ENCODE peak calls at places on chromosomes 3 and 15, in five cellular contexts. A is HT1080, L is HTR-8/SVneo, G is RPMI8226, N is GM03348. W is an unnamed sample.

GRCh38 chr15:36907295-36907694 is 193.1 kb downstream of the MEIS2 start:
- DNase-seq in A (no peak), L (no peak), G (no peak), N (no peak), W (no peak)

GRCh38 chr3:123986427-123986826 is 5.5 kb downstream of the ROPN1 start:
- DNase-seq in A (no peak), L (no peak), G (no peak), N (no peak), W (no peak)

GRCh38 chr3:189349772-189350171 is 178.0 kb downstream of the TPRG1 start:
- DNase-seq in A (peak; percentile 40), L (no peak), G (no peak), N (peak; percentile 19), W (no peak)

GRCh38 chr3:70531838-70532489 is 219.5 kb upstream of the MDFIC2 start:
- DNase-seq in A (no peak), L (no peak), G (no peak), N (no peak), W (no peak)

GRCh38 chr15:89112341-89112971 is 24.2 kb downstream of the ABHD2 start:
- DNase-seq in A (peak; percentile 85), L (no peak), G (peak; percentile 83), N (peak; percentile 37), W (no peak)

GRCh38 chr15:31261266-31262142 is 65.1 kb upstream of the KLF13 start:
- DNase-seq in A (no peak), L (no peak), G (peak; percentile 40), N (no peak), W (no peak)

GRCh38 chr3:48413086-48413485 is 16.8 kb downstream of the PLXNB1 start:
- DNase-seq in A (no peak), L (no peak), G (peak; percentile 29), N (no peak), W (no peak)

GRCh38 chr15:41116872-41117242 is 777 bp upstream of the INO80 start:
- DNase-seq in A (no peak), L (no peak), G (no peak), N (peak; percentile 15), W (no peak)

GRCh38 chr3:157360044-157360443 is 76.6 kb upstream of the PTX3 start:
- DNase-seq in A (peak; percentile 97), L (peak; percentile 83), G (no peak), N (peak; percentile 81), W (peak; percentile 85)

GRCh38 chr15:64052925-64053491 is 6.7 kb upstream of the DAPK2 start:
- DNase-seq in A (no peak), L (no peak), G (no peak), N (no peak), W (no peak)

W was measured in cardiac fibroblast.